ENCODE peak calls at places on chromosomes 1 and 21, in seven cellular contexts. G is stimulated activated CD8-positive, alpha-beta memory T cell treated with anti-CD3 and anti-CD28 coated beads, Interleukin-15, amount 100 ng/mL, for 24 hours; P is activated T-cell treated with anti-CD3 and anti-CD28 coated beads for 24 hours; D is nephron progenitor cell; V is epithelial cell of esophagus; L is amniotic stem cell; A is left cardiac atrium. O is an unnamed sample.
A peak's percentile ranks its signal among the peaks of the same experiment; 100 is the strongest.

GRCh38 chr1:209102120-209102519 is 481.4 kb upstream of the CAMK1G start:
- DNase-seq in G (no peak), P (no peak), D (no peak), V (no peak), L (no peak), A (no peak), O (no peak)

GRCh38 chr1:244992833-244993232 is 128.5 kb upstream of the HNRNPU start:
- DNase-seq in G (no peak), P (no peak), D (no peak), V (peak; percentile 37), L (no peak), A (no peak), O (no peak)

GRCh38 chr1:13749543-13750307 is 49.7 kb downstream of the PRDM2 start:
- DNase-seq in G (peak; percentile 29), P (no peak), D (peak; percentile 71), V (peak; percentile 61), L (no peak), A (peak; percentile 75), O (peak; percentile 78)

GRCh38 chr1:45198185-45198584 is 8.2 kb downstream of the ZSWIM5 start:
- DNase-seq in G (no peak), P (no peak), D (no peak), V (no peak), L (no peak), A (no peak), O (peak; percentile 66)

GRCh38 chr1:27102707-27103468 is 52.0 kb downstream of the SLC9A1 start:
- DNase-seq in G (peak; percentile 80), P (peak; percentile 72), D (peak; percentile 95), V (peak; percentile 59), L (no peak), A (peak; percentile 78), O (peak; percentile 65)

GRCh38 chr1:31580513-31580870 is 4.2 kb downstream of the TINAGL1 start:
- DNase-seq in G (no peak), P (no peak), D (no peak), V (no peak), L (no peak), A (no peak), O (no peak)

GRCh38 chr1:147781056-147781471 is 20.7 kb upstream of the GJA5 start:
- DNase-seq in G (no peak), P (no peak), D (no peak), V (peak; percentile 44), L (no peak), A (no peak), O (no peak)

GRCh38 chr21:16070207-16070651 is 340.4 kb downstream of the USP25 start:
- DNase-seq in G (no peak), P (no peak), D (no peak), V (no peak), L (no peak), A (no peak), O (no peak)

GRCh38 chr1:177032434-177032833 is 132.1 kb downstream of the ASTN1 start:
- DNase-seq in G (no peak), P (no peak), D (no peak), V (no peak), L (no peak), A (no peak), O (no peak)

GRCh38 chr21:38999148-38999547 is 184.1 kb downstream of the PSMG1 start:
- DNase-seq in G (no peak), P (no peak), D (no peak), V (peak; percentile 33), L (no peak), A (no peak), O (no peak)

GRCh38 chr1:41361495-41362356 is 492 bp downstream of the FOXO6 start:
- DNase-seq in G (no peak), P (no peak), D (peak; percentile 55), V (no peak), L (no peak), A (no peak), O (no peak)

GRCh38 chr1:190175320-190175719 is 302.3 kb downstream of the BRINP3 start:
- DNase-seq in G (no peak), P (no peak), D (no peak), V (no peak), L (no peak), A (no peak), O (no peak)

GRCh38 chr1:58346076-58346435 is 200.5 kb downstream of the OMA1 start:
- DNase-seq in G (no peak), P (no peak), D (no peak), V (no peak), L (no peak), A (no peak), O (no peak)

GRCh38 chr1:228721407-228721806 is 13.9 kb upstream of the RHOU start:
- DNase-seq in G (no peak), P (no peak), D (no peak), V (peak; percentile 66), L (no peak), A (no peak), O (no peak)

GRCh38 chr21:15788847-15789548 is 59.2 kb downstream of the USP25 start:
- DNase-seq in G (no peak), P (no peak), D (no peak), V (peak; percentile 67), L (no peak), A (no peak), O (no peak)